ENCODE peak calls at places on chromosome 9, in seven cellular contexts. Q is substantia nigra; Y is epithelial cell of esophagus; L is NCI-H2081; V is Caki2; F is hypothalamus; R is activated CD4-positive, alpha-beta T cell treated with anti-CD3 and anti-CD28 coated beads for 24 hours. U is an unnamed sample.

GRCh38 chr9:94156549-94157407 is 72.5 kb downstream of the PTPDC1 start:
- DNase-seq in L (peak; percentile 90), F (peak; percentile 21), Q (peak; percentile 8), R (no peak), Y (peak; percentile 75), V (peak; percentile 18), U (peak; percentile 65)

GRCh38 chr9:115328228-115328627 is 210.3 kb upstream of the TNC start:
- DNase-seq in V (no peak), Y (peak; percentile 3), L (no peak), R (no peak), F (no peak), Q (no peak), U (no peak)

GRCh38 chr9:126497673-126498255 is 116.0 kb upstream of the LMX1B start:
- DNase-seq in R (no peak), L (no peak), Y (no peak), F (no peak), V (no peak), Q (no peak), U (no peak)

GRCh38 chr9:112283854-112284253 is 49.6 kb downstream of the PTBP3 start:
- DNase-seq in Q (no peak), F (no peak), R (no peak), Y (no peak), V (no peak), L (no peak), U (no peak)

GRCh38 chr9:109600142-109600541 is 102.0 kb upstream of the PTPN3 start:
- DNase-seq in Q (no peak), V (no peak), F (no peak), L (no peak), R (no peak), Y (no peak), U (peak; percentile 16)

GRCh38 chr9:127204771-127205470 is 59.7 kb upstream of the GARNL3 start:
- DNase-seq in V (no peak), F (no peak), R (no peak), Q (no peak), L (no peak), Y (no peak), U (peak; percentile 25)

GRCh38 chr9:4939118-4939561 is 45.9 kb upstream of the JAK2 start:
- DNase-seq in F (no peak), R (no peak), V (no peak), Y (peak; percentile 16), Q (no peak), L (no peak), U (no peak)

GRCh38 chr9:92631452-92632211 is 38.3 kb downstream of the IPPK start:
- DNase-seq in R (no peak), V (no peak), Y (no peak), L (no peak), Q (no peak), F (no peak), U (no peak)

GRCh38 chr9:15513335-15513734 is 2.6 kb upstream of the PSIP1 start:
- DNase-seq in Y (peak; percentile 11), Q (no peak), V (no peak), F (no peak), L (peak; percentile 29), R (no peak), U (no peak)

GRCh38 chr9:88723751-88724150 is 188.8 kb downstream of the NXNL2 start:
- DNase-seq in V (no peak), Q (no peak), F (no peak), R (no peak), L (no peak), Y (no peak), U (no peak)

GRCh38 chr9:2261421-2262103 is 246.4 kb downstream of the SMARCA2 start:
- DNase-seq in F (no peak), Y (peak; percentile 13), V (no peak), L (no peak), Q (no peak), R (no peak), U (no peak)

GRCh38 chr9:126630458-126631237 is 16.9 kb downstream of the LMX1B start:
- DNase-seq in F (no peak), L (no peak), Y (peak; percentile 40), V (peak; percentile 83), Q (no peak), R (no peak), U (no peak)

GRCh38 chr9:120917989-120918630 is 8.5 kb downstream of the TRAF1 start:
- DNase-seq in L (no peak), R (no peak), Q (no peak), V (no peak), Y (no peak), F (no peak), U (no peak)

GRCh38 chr9:101138516-101138915 is 110.0 kb downstream of the PLPPR1 start:
- DNase-seq in F (no peak), L (no peak), R (no peak), Y (no peak), V (no peak), Q (no peak), U (no peak)

GRCh38 chr9:78089111-78089510 is 57.5 kb upstream of the GNAQ start:
- DNase-seq in Y (peak; percentile 91), V (no peak), L (no peak), F (no peak), Q (no peak), R (no peak), U (no peak)

U was measured in pancreas.